ENCODE peak calls at places on chromosome 20, in five cellular contexts. C, M, F, Y and I are unnamed samples.

GRCh38 chr20:44209691-44210421 is 715 bp downstream of the OSER1 start:
- DNase-seq in C (no peak), M (no peak), F (no peak), Y (no peak), I (peak; percentile 42)

GRCh38 chr20:26209171-26209941 is 512.7 kb upstream of the ZNF337 start:
- DNase-seq in C (no peak), M (no peak), F (peak; percentile 13), Y (peak; percentile 28), I (peak; percentile 12)

GRCh38 chr20:58634818-58635665 is 16.0 kb upstream of the STX16 start:
- DNase-seq in C (no peak), M (no peak), F (peak; percentile 60), Y (no peak), I (no peak)

GRCh38 chr20:44071526-44072111 is 115.4 kb downstream of the JPH2 start:
- DNase-seq in C (peak; percentile 71), M (no peak), F (peak; percentile 6), Y (no peak), I (no peak)

GRCh38 chr20:56625837-56626236 is 3.3 kb upstream of the TFAP2C start:
- DNase-seq in C (no peak), M (no peak), F (no peak), Y (no peak), I (no peak)

GRCh38 chr20:11267131-11267761 is 593.4 kb upstream of the JAG1 start:
- DNase-seq in C (no peak), M (no peak), F (peak; percentile 68), Y (peak; percentile 64), I (peak; percentile 95)

GRCh38 chr20:49580818-49581174 is 12.9 kb upstream of the PTGIS start:
- DNase-seq in C (no peak), M (no peak), F (no peak), Y (no peak), I (no peak)

GRCh38 chr20:62861732-62862336 is at the start of gene TCFL5:
- DNase-seq in C (peak; percentile 98), M (peak; percentile 97), F (peak; percentile 98), Y (peak; percentile 98), I (peak; percentile 93)

GRCh38 chr20:64161595-64162238 is 2.5 kb upstream of the MYT1 start:
- DNase-seq in C (no peak), M (peak; percentile 52), F (peak; percentile 69), Y (peak; percentile 77), I (peak; percentile 36)

GRCh38 chr20:57938158-57939108 is 228.6 kb upstream of the PMEPA1 start:
- DNase-seq in C (no peak), M (no peak), F (no peak), Y (no peak), I (peak; percentile 13)

GRCh38 chr20:46017272-46017671 is 8.6 kb downstream of the MMP9 start:
- DNase-seq in C (no peak), M (no peak), F (no peak), Y (no peak), I (no peak)

GRCh38 chr20:10661261-10661660 is 12.5 kb downstream of the JAG1 start:
- DNase-seq in C (peak; percentile 37), M (no peak), F (no peak), Y (no peak), I (no peak)

GRCh38 chr20:51525241-51526104 is 17.0 kb downstream of the NFATC2 start:
- DNase-seq in C (no peak), M (no peak), F (peak; percentile 47), Y (peak; percentile 49), I (no peak)

GRCh38 chr20:11443382-11444119 is 474.1 kb upstream of the BTBD3 start:
- DNase-seq in C (no peak), M (no peak), F (no peak), Y (no peak), I (no peak)

GRCh38 chr20:3021777-3022176 is 21.6 kb upstream of the GNRH2 start:
- DNase-seq in C (no peak), M (no peak), F (no peak), Y (no peak), I (no peak)

GRCh38 chr20:6038256-6038655 is 15.6 kb downstream of the LRRN4 start:
- DNase-seq in C (no peak), M (no peak), F (no peak), Y (no peak), I (no peak)

GRCh38 chr20:57612916-57613315 is 7.3 kb downstream of the ZBP1 start:
- DNase-seq in C (peak; percentile 67), M (no peak), F (peak; percentile 6), Y (no peak), I (no peak)

GRCh38 chr20:49575551-49576060 is 7.7 kb upstream of the PTGIS start:
- DNase-seq in C (peak; percentile 83), M (no peak), F (no peak), Y (no peak), I (no peak)

GRCh38 chr20:46011631-46012482 is 3.1 kb downstream of the MMP9 start:
- DNase-seq in C (peak; percentile 90), M (peak; percentile 62), F (no peak), Y (no peak), I (peak; percentile 69)

GRCh38 chr20:31704225-31705119 is 18.2 kb downstream of the BCL2L1 start:
- DNase-seq in C (no peak), M (peak; percentile 77), F (no peak), Y (no peak), I (peak; percentile 88)

GRCh38 chr20:63345328-63346100 is 15.6 kb downstream of the CHRNA4 start:
- DNase-seq in C (no peak), M (no peak), F (no peak), Y (no peak), I (no peak)

GRCh38 chr20:59134182-59134581 is 29.4 kb upstream of the ZNF831 start:
- DNase-seq in C (no peak), M (no peak), F (no peak), Y (no peak), I (no peak)

GRCh38 chr20:30812739-30813411 is 444.6 kb upstream of the DEFB115 start:
- DNase-seq in C (no peak), M (no peak), F (peak; percentile 25), Y (peak; percentile 40), I (no peak)

GRCh38 chr20:51059862-51060261 is 37.0 kb upstream of the KCNG1 start:
- DNase-seq in C (no peak), M (no peak), F (no peak), Y (no peak), I (peak; percentile 5)

GRCh38 chr20:63737940-63738686 is 1.5 kb upstream of the SLC2A4RG start:
- DNase-seq in C (peak; percentile 85), M (peak; percentile 71), F (peak; percentile 65), Y (peak; percentile 74), I (no peak)

GRCh38 chr20:44517454-44517853 is 4.4 kb downstream of the SERINC3 start:
- DNase-seq in C (no peak), M (no peak), F (no peak), Y (no peak), I (no peak)

GRCh38 chr20:20677186-20677585 is 35.3 kb downstream of the RALGAPA2 start:
- DNase-seq in C (no peak), M (no peak), F (no peak), Y (no peak), I (peak; percentile 29)

GRCh38 chr20:50982372-50982771 is 23.8 kb downstream of the MOCS3 start:
- DNase-seq in C (peak; percentile 90), M (peak; percentile 73), F (no peak), Y (no peak), I (peak; percentile 78)

GRCh38 chr20:58833921-58834320 is 16.8 kb downstream of the GNAS-AS1 start:
- DNase-seq in C (no peak), M (no peak), F (no peak), Y (no peak), I (no peak)

GRCh38 chr20:48921883-48922867 is 664 bp downstream of the ARFGEF2 start:
- DNase-seq in C (peak; percentile 88), M (peak; percentile 83), F (no peak), Y (no peak), I (peak; percentile 56)

GRCh38 chr20:13870349-13870748 is 85.5 kb downstream of the NDUFAF5 start:
- DNase-seq in C (no peak), M (no peak), F (no peak), Y (no peak), I (no peak)
- TF ChIP-seq CTCF in C (no peak), M (no peak), F (no peak), Y (peak; percentile 32), I (no peak)

GRCh38 chr20:40536866-40537265 is 152.2 kb downstream of the MAFB start:
- DNase-seq in C (no peak), M (no peak), F (no peak), Y (no peak), I (peak; percentile 43)

GRCh38 chr20:40535816-40536215 is 153.2 kb downstream of the MAFB start:
- DNase-seq in C (no peak), M (no peak), F (no peak), Y (no peak), I (peak; percentile 17)

GRCh38 chr20:40532103-40532502 is 156.9 kb downstream of the MAFB start:
- DNase-seq in C (no peak), M (no peak), F (no peak), Y (no peak), I (peak; percentile 39)
- TF ChIP-seq CTCF in C (no peak), M (no peak), F (no peak), Y (peak; percentile 20), I (peak; percentile 25)

GRCh38 chr20:61280217-61280980 is 28.3 kb downstream of the CDH4 start:
- DNase-seq in C (no peak), M (no peak), F (no peak), Y (no peak), I (no peak)
- TF ChIP-seq CTCF in C (no peak), M (no peak), F (no peak), Y (no peak), I (no peak)

GRCh38 chr20:38221041-38221589 is 39.4 kb downstream of the KIAA1755 start:
- DNase-seq in C (peak; percentile 90), M (peak; percentile 73), F (peak; percentile 88), Y (peak; percentile 91), I (peak; percentile 68)
- TF ChIP-seq CTCF in C (no peak), M (peak; percentile 69), F (peak; percentile 91), Y (peak; percentile 94), I (peak; percentile 94)

GRCh38 chr20:36017034-36017951 is 48.9 kb downstream of the CNBD2 start:
- DNase-seq in C (no peak), M (no peak), F (no peak), Y (no peak), I (peak; percentile 77)
- TF ChIP-seq CTCF in C (no peak), M (no peak), F (no peak), Y (no peak), I (no peak)

GRCh38 chr20:24796236-24796635 is 152.8 kb upstream of the CST7 start:
- DNase-seq in C (no peak), M (peak; percentile 12), F (no peak), Y (no peak), I (no peak)
- TF ChIP-seq CTCF in C (no peak), M (no peak), F (no peak), Y (no peak), I (no peak)

DNA sequence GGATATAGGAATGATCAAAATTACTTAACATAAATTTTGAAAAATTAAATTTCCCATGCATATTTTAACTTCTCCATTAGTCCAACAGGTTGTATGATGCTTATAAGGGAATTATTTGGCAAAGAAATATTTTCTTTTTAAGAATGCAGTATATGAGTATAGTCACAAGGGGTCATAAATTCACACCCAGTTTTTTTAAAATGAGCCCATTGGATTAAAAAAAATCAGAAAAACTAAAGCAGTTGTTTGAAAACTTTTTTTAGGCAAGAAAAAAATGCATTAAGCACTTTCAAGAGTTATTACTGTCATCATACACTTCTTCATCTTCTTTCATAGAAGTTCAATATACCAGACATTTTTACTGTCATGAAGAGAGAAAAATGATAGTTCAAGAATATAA is 404.2 kb upstream of the FLRT3 start:
- DNase-seq in C (no peak), M (no peak), F (no peak), Y (no peak), I (no peak)
- TF ChIP-seq CTCF in C (no peak), M (no peak), F (no peak), Y (no peak), I (no peak)

GRCh38 chr20:33178726-33179125 is 10.8 kb downstream of the BPIFA2 start:
- DNase-seq in C (no peak), M (no peak), F (no peak), Y (no peak), I (no peak)
- TF ChIP-seq CTCF in C (no peak), M (no peak), F (no peak), Y (no peak), I (no peak)